ENCODE peak calls at places on chromosomes 16 and 17, in five cellular contexts. V is activated T-helper 2 cell treated with anti-CD3 and anti-CD28 coated beads, Interferon-gamma antibody, Interleukin-2, Interleukin-4, amounts not matched to agents 10 μg/mL and 5 μg/mL and 100 μg/mL, durations not matched to agents 14 hours and 24 hours and 36 hours; H is central memory CD4-positive, alpha-beta T cell; D is cardiac muscle cell; N is anterior cingulate cortex. C is an unnamed sample.

GRCh38 chr16:58022601-58023371 is 2.8 kb upstream of the MMP15 start:
- DNase-seq in V (no peak), H (no peak), D (peak), N (peak), C (peak)

GRCh38 chr17:36652716-36653115 is 51.3 kb downstream of the MRM1 start:
- DNase-seq in V (no peak), H (no peak), D (no peak), N (no peak), C (no peak)

GRCh38 chr16:85733839-85734170 is 17.1 kb downstream of the C16orf74 start:
- DNase-seq in V (no peak), H (no peak), D (peak), N (no peak), C (no peak)

GRCh38 chr17:37191219-37191618 is 184.6 kb upstream of the C17orf78 start:
- DNase-seq in V (no peak), H (no peak), D (peak), N (no peak), C (no peak)

GRCh38 chr17:81414751-81415516 is 19.7 kb downstream of the BAHCC1 start:
- DNase-seq in V (no peak), H (no peak), D (no peak), N (no peak), C (no peak)

GRCh38 chr16:68005786-68006286 is 6.6 kb upstream of the DPEP2 start:
- DNase-seq in V (peak), H (peak), D (peak), N (no peak), C (no peak)

GRCh38 chr17:61522088-61522487 is 68.9 kb downstream of the NACA2 start:
- DNase-seq in V (no peak), H (no peak), D (no peak), N (no peak), C (no peak)

GRCh38 chr16:83968891-83969672 is 1.0 kb downstream of the NECAB2 start:
- DNase-seq in V (no peak), H (no peak), D (no peak), N (no peak), C (no peak)

GRCh38 chr16:53515259-53515658 is 12.2 kb upstream of the AKTIP start:
- DNase-seq in V (no peak), H (no peak), D (peak), N (no peak), C (no peak)

GRCh38 chr17:81388612-81389367 is 6.5 kb upstream of the BAHCC1 start:
- DNase-seq in V (no peak), H (no peak), D (no peak), N (peak), C (peak)

GRCh38 chr17:45131294-45131615 is 1.1 kb downstream of the PLCD3 start:
- DNase-seq in V (no peak), H (no peak), D (no peak), N (no peak), C (no peak)

GRCh38 chr17:58381124-58381838 is 29.3 kb upstream of the SUPT4H1 start:
- DNase-seq in V (no peak), H (no peak), D (peak), N (peak), C (no peak)

GRCh38 chr16:86480444-86480843 is 29.9 kb upstream of the FOXF1 start:
- DNase-seq in V (no peak), H (no peak), D (no peak), N (no peak), C (no peak)

GRCh38 chr17:73423159-73423715 is 111.4 kb upstream of the CDC42EP4 start:
- DNase-seq in V (no peak), H (no peak), D (no peak), N (no peak), C (no peak)

GRCh38 chr17:8925808-8926207 is 39.7 kb downstream of the PIK3R5 start:
- DNase-seq in V (no peak), H (no peak), D (no peak), N (no peak), C (no peak)

GRCh38 chr17:45845376-45846185 is 900 bp downstream of the SPPL2C start:
- DNase-seq in V (no peak), H (no peak), D (no peak), N (no peak), C (no peak)